ENCODE peak calls at places on chromosomes 2 and 18, in nine cellular contexts. E is cardiac muscle cell; Z is GM20000; S is ascending aorta; Y is amniotic stem cell; H is CD8-positive, alpha-beta memory T cell; P is amniotic epithelial cell; O is effector CD4-positive, alpha-beta T cell; B is mesothelial cell of epicardium. C is an unnamed sample.

GRCh38 chr2:159249955-159250723 is 36.4 kb downstream of the WDSUB1 start:
- DNase-seq in Y (no peak), Z (peak), E (no peak), H (no peak), S (peak), O (no peak), B (no peak), P (peak), C (peak)

GRCh38 chr2:232870002-232870765 is at the start of gene SNORC:
- DNase-seq in B (no peak), S (no peak), E (no peak), O (no peak), Y (no peak), H (no peak), P (no peak), Z (no peak), C (no peak)

GRCh38 chr2:74059137-74059775 is 74.5 kb downstream of the TET3 start:
- DNase-seq in Z (no peak), E (no peak), P (no peak), O (no peak), H (no peak), Y (no peak), B (no peak), S (no peak), C (no peak)

GRCh38 chr18:36348971-36349417 is 51.5 kb downstream of the FHOD3 start:
- DNase-seq in B (no peak), Y (no peak), H (no peak), P (no peak), E (no peak), S (no peak), Z (no peak), O (no peak), C (no peak)

GRCh38 chr2:14960686-14961324 is 328.3 kb downstream of the LRATD1 start:
- DNase-seq in H (no peak), Y (no peak), Z (no peak), P (no peak), O (no peak), B (no peak), E (no peak), S (no peak), C (no peak)

GRCh38 chr2:85018049-85018447 is 47.1 kb downstream of the KCMF1 start:
- DNase-seq in E (no peak), B (no peak), H (no peak), Z (no peak), O (no peak), P (peak), S (no peak), Y (no peak), C (no peak)

GRCh38 chr18:79552140-79552631 is 127.4 kb upstream of the CTDP1 start:
- DNase-seq in B (no peak), H (no peak), P (no peak), E (no peak), Z (no peak), O (no peak), S (no peak), Y (no peak), C (no peak)

GRCh38 chr2:119196301-119197124 is 27.1 kb upstream of the STEAP3 start:
- DNase-seq in Y (no peak), Z (no peak), E (no peak), S (no peak), B (no peak), H (no peak), O (no peak), P (peak), C (no peak)

GRCh38 chr2:105038383-105039061 is 653 bp downstream of the MRPS9 start:
- DNase-seq in O (no peak), H (no peak), Z (no peak), B (no peak), E (no peak), S (no peak), P (no peak), Y (no peak), C (peak)

GRCh38 chr2:85458611-85459563 is 40.4 kb downstream of the SH2D6 start:
- DNase-seq in B (no peak), S (no peak), Z (no peak), P (peak), O (no peak), H (no peak), E (no peak), Y (no peak), C (no peak)

GRCh38 chr2:60556441-60556997 is 3.1 kb upstream of the BCL11A start:
- DNase-seq in B (no peak), H (no peak), Y (no peak), S (no peak), O (no peak), P (no peak), Z (no peak), E (no peak), C (no peak)

GRCh38 chr18:21820035-21820810 is 79.6 kb downstream of the MIB1 start:
- DNase-seq in Z (peak), E (peak), S (no peak), B (no peak), O (no peak), H (no peak), Y (no peak), P (peak), C (peak)

GRCh38 chr2:238449909-238450417 is 23.2 kb downstream of the ASB1 start:
- DNase-seq in Y (no peak), H (no peak), P (peak), Z (no peak), S (no peak), B (no peak), O (no peak), E (no peak), C (no peak)

GRCh38 chr2:56448999-56449431 is 265.2 kb downstream of the CCDC85A start:
- DNase-seq in Z (no peak), B (no peak), E (no peak), H (no peak), S (no peak), O (no peak), P (peak), Y (no peak), C (peak)

GRCh38 chr2:131369954-131370353 is 6.0 kb upstream of the RAB6D start:
- DNase-seq in B (no peak), Y (no peak), P (no peak), S (no peak), H (no peak), Z (no peak), E (no peak), O (no peak), C (no peak)

GRCh38 chr18:316391-316790 is 48.5 kb upstream of the THOC1 start:
- DNase-seq in H (no peak), S (no peak), O (no peak), Y (no peak), Z (no peak), E (no peak), P (no peak), B (no peak), C (no peak)

GRCh38 chr18:32160547-32160946 is 29.3 kb upstream of the MEP1B start:
- DNase-seq in S (no peak), E (no peak), Y (no peak), P (no peak), O (no peak), B (no peak), Z (no peak), H (no peak), C (no peak)

GRCh38 chr18:46329736-46330246 is 225.6 kb downstream of the HAUS1 start:
- DNase-seq in P (no peak), O (no peak), Y (no peak), B (no peak), E (no peak), S (no peak), Z (no peak), H (no peak), C (no peak)

GRCh38 chr2:160869411-160869810 is 290.8 kb upstream of the TANK start:
- DNase-seq in B (no peak), E (no peak), O (no peak), Y (no peak), S (no peak), P (peak), H (no peak), Z (no peak), C (peak)

GRCh38 chr2:171404258-171404657 is 29.5 kb downstream of the METTL8 start:
- DNase-seq in H (no peak), P (peak), S (no peak), Y (peak), B (no peak), Z (no peak), O (no peak), E (no peak), C (peak)

C was measured in A549.